ENCODE peak calls at places on chromosomes 16 and 17, in seven cellular contexts. D, T, N, H, L, J and E are unnamed samples.
A peak's percentile ranks its signal among the peaks of the same experiment; 100 is the strongest.

GRCh38 chr17:83062818-83063671 is 16.4 kb upstream of the METRNL start:
- DNase-seq in T (no peak), L (no peak), J (no peak), D (no peak), N (no peak), H (peak; percentile 57), E (no peak)

GRCh38 chr16:79602615-79603014 is 2.1 kb upstream of the MAF start:
- DNase-seq in T (no peak), J (no peak), H (no peak), D (no peak), N (no peak), L (no peak), E (no peak)

GRCh38 chr16:10876799-10877341 is at the start of gene CIITA:
- DNase-seq in H (peak; percentile 87), L (no peak), J (peak; percentile 94), D (no peak), N (no peak), T (no peak), E (peak; percentile 70)

GRCh38 chr16:24337013-24337412 is 80.9 kb downstream of the CACNG3 start:
- DNase-seq in J (no peak), L (no peak), H (no peak), N (no peak), D (no peak), T (no peak), E (no peak)

GRCh38 chr17:8338806-8339205 is 834 bp upstream of the ODF4 start:
- DNase-seq in L (no peak), H (no peak), J (no peak), N (no peak), D (no peak), T (no peak), E (no peak)

GRCh38 chr16:27746076-27746855 is 196.3 kb downstream of the KATNIP start:
- DNase-seq in L (no peak), J (no peak), H (no peak), N (no peak), T (no peak), D (no peak), E (no peak)

GRCh38 chr16:68236804-68237242 is 896 bp upstream of the ESRP2 start:
- DNase-seq in L (no peak), T (no peak), D (no peak), H (peak; percentile 69), N (no peak), J (no peak), E (no peak)

GRCh38 chr16:1708768-1709180 is 2.8 kb downstream of the MAPK8IP3 start:
- DNase-seq in H (no peak), N (no peak), L (no peak), T (no peak), D (no peak), J (peak; percentile 15), E (no peak)

GRCh38 chr17:7579001-7579838 is at the start of gene CD68:
- DNase-seq in D (peak; percentile 58), J (peak; percentile 97), H (peak; percentile 86), T (no peak), N (peak; percentile 67), L (no peak), E (no peak)

GRCh38 chr16:11232852-11233726 is 22.9 kb downstream of the SOCS1 start:
- DNase-seq in H (peak; percentile 87), N (peak; percentile 80), L (no peak), D (peak; percentile 70), J (no peak), T (no peak), E (peak; percentile 84)

GRCh38 chr16:6932871-6933390 is 399.7 kb upstream of the RBFOX1 start:
- DNase-seq in N (no peak), D (no peak), T (no peak), L (no peak), H (no peak), J (peak; percentile 86), E (no peak)

GRCh38 chr17:77319211-77320031 is 178.7 kb downstream of the SEC14L1 start:
- DNase-seq in J (peak; percentile 89), H (peak; percentile 92), N (peak; percentile 42), D (peak; percentile 47), T (no peak), L (no peak), E (no peak)

GRCh38 chr16:3235856-3236669 is 1.1 kb upstream of the ZNF200 start:
- DNase-seq in H (peak; percentile 84), T (peak; percentile 41), J (no peak), L (no peak), D (no peak), N (no peak), E (peak; percentile 27)

GRCh38 chr17:71926746-71927398 is 193.9 kb upstream of the SOX9 start:
- DNase-seq in N (no peak), H (no peak), J (peak; percentile 94), D (no peak), T (no peak), L (no peak), E (no peak)

GRCh38 chr17:68701046-68701445 is 99.9 kb upstream of the FAM20A start:
- DNase-seq in N (no peak), H (no peak), J (no peak), L (no peak), D (no peak), T (no peak), E (no peak)

GRCh38 chr17:27477050-27477647 is 20.9 kb downstream of the KSR1 start:
- DNase-seq in D (no peak), N (no peak), J (peak; percentile 48), L (no peak), H (no peak), T (no peak), E (no peak)

GRCh38 chr16:10001258-10001785 is 180.9 kb downstream of the GRIN2A start:
- DNase-seq in T (no peak), N (no peak), L (no peak), J (peak; percentile 60), H (no peak), D (no peak), E (no peak)

GRCh38 chr16:24580665-24581064 is 41.3 kb downstream of the RBBP6 start:
- DNase-seq in H (no peak), L (no peak), T (no peak), D (no peak), N (no peak), J (peak; percentile 25), E (no peak)

GRCh38 chr17:40530988-40531971 is 29.9 kb upstream of the TNS4 start:
- DNase-seq in L (no peak), D (peak; percentile 85), N (peak; percentile 70), J (no peak), H (peak; percentile 57), T (no peak), E (no peak)

GRCh38 chr17:67244621-67245072 is 349 bp downstream of the HELZ start:
- DNase-seq in D (no peak), J (no peak), H (peak; percentile 73), T (no peak), N (no peak), L (no peak), E (peak; percentile 15)

GRCh38 chr16:3542601-3543373 is 34.4 kb downstream of the NLRC3 start:
- DNase-seq in N (no peak), H (peak; percentile 38), D (no peak), L (no peak), T (no peak), J (no peak), E (no peak)

GRCh38 chr16:50573279-50573678 is 25.1 kb downstream of the NKD1 start:
- DNase-seq in N (no peak), D (no peak), H (no peak), L (no peak), J (no peak), T (no peak), E (no peak)

GRCh38 chr16:73056911-73057310 is 9.0 kb upstream of the ZFHX3 start:
- DNase-seq in H (no peak), L (peak; percentile 86), N (no peak), J (peak; percentile 4), D (no peak), T (no peak), E (no peak)

GRCh38 chr16:18839555-18839954 is 38.2 kb upstream of the ARL6IP1 start:
- DNase-seq in H (no peak), D (no peak), J (no peak), L (no peak), N (no peak), T (no peak), E (no peak)

GRCh38 chr17:67841992-67842391 is 16.7 kb downstream of the BPTF start:
- DNase-seq in D (no peak), N (no peak), J (no peak), T (no peak), L (no peak), H (no peak), E (no peak)

GRCh38 chr17:68707032-68707431 is 105.9 kb upstream of the FAM20A start:
- DNase-seq in D (no peak), N (no peak), J (peak; percentile 11), L (no peak), T (no peak), H (no peak), E (no peak)

GRCh38 chr17:80455784-80456183 is 20.6 kb downstream of the NPTX1 start:
- DNase-seq in N (no peak), L (no peak), T (no peak), J (no peak), D (no peak), H (no peak), E (no peak)

GRCh38 chr16:2008009-2008526 is 1.6 kb downstream of the ZNF598 start:
- DNase-seq in N (no peak), J (peak; percentile 48), T (no peak), D (no peak), L (no peak), H (no peak), E (no peak)

GRCh38 chr16:4675864-4676786 is 17.2 kb upstream of the NUDT16L1 start:
- DNase-seq in L (no peak), J (no peak), N (peak; percentile 40), T (no peak), D (peak; percentile 22), H (no peak), E (peak; percentile 57)